ENCODE peak calls at places on chromosomes 1 and 21, in five cellular contexts. One of them, this sample, is unnamed.

GRCh38 chr21:36096398-36097290 is 26.8 kb downstream of the CBR1 start:
- DNase-seq in type B pancreatic cell: no peak
- DNase-seq in thoracic aorta: no peak
- DNase-seq in endothelial cell: no peak
- DNase-seq in AG04449: no peak
- DNase-seq in this sample: no peak

GRCh38 chr1:108009603-108010195 is 44.7 kb upstream of the VAV3 start:
- DNase-seq in AG04449: no peak
- DNase-seq in thoracic aorta: no peak
- DNase-seq in type B pancreatic cell: no peak
- DNase-seq in endothelial cell: no peak
- DNase-seq in this sample: no peak

GRCh38 chr1:110783292-110783918 is 89.5 kb upstream of the CD53 start:
- DNase-seq in AG04449: no peak
- DNase-seq in endothelial cell: peak
- DNase-seq in type B pancreatic cell: no peak
- DNase-seq in thoracic aorta: no peak
- DNase-seq in this sample: peak

GRCh38 chr1:19341201-19342076 is 29.3 kb downstream of the SLC66A1 start:
- DNase-seq in type B pancreatic cell: peak
- DNase-seq in AG04449: no peak
- DNase-seq in thoracic aorta: peak
- DNase-seq in endothelial cell: peak
- DNase-seq in this sample: peak

GRCh38 chr21:45640001-45640887 is 3.3 kb upstream of the PCBP3 start:
- DNase-seq in thoracic aorta: no peak
- DNase-seq in type B pancreatic cell: no peak
- DNase-seq in endothelial cell: no peak
- DNase-seq in AG04449: no peak
- DNase-seq in this sample: no peak

GRCh38 chr1:29238601-29238964 is 2.3 kb downstream of the PTPRU start:
- DNase-seq in thoracic aorta: no peak
- DNase-seq in endothelial cell: no peak
- DNase-seq in type B pancreatic cell: no peak
- DNase-seq in AG04449: no peak
- DNase-seq in this sample: no peak

GRCh38 chr1:228408041-228408868 is 1.6 kb upstream of the TRIM11 start:
- DNase-seq in type B pancreatic cell: no peak
- DNase-seq in AG04449: no peak
- DNase-seq in endothelial cell: no peak
- DNase-seq in thoracic aorta: no peak
- DNase-seq in this sample: no peak

GRCh38 chr1:89557443-89557820 is 32.8 kb downstream of the LRRC8B start:
- DNase-seq in AG04449: no peak
- DNase-seq in endothelial cell: no peak
- DNase-seq in type B pancreatic cell: no peak
- DNase-seq in thoracic aorta: no peak
- DNase-seq in this sample: no peak

GRCh38 chr1:169795687-169796086 is 980 bp upstream of the METTL18 start:
- DNase-seq in type B pancreatic cell: no peak
- DNase-seq in thoracic aorta: no peak
- DNase-seq in endothelial cell: no peak
- DNase-seq in AG04449: no peak
- DNase-seq in this sample: no peak

GRCh38 chr1:30847358-30847972 is 61.1 kb downstream of the SDC3 start:
- DNase-seq in AG04449: no peak
- DNase-seq in endothelial cell: peak
- DNase-seq in type B pancreatic cell: no peak
- DNase-seq in thoracic aorta: no peak
- DNase-seq in this sample: no peak

GRCh38 chr1:12053752-12054548 is 9.2 kb upstream of the TNFRSF8 start:
- DNase-seq in thoracic aorta: no peak
- DNase-seq in AG04449: no peak
- DNase-seq in type B pancreatic cell: no peak
- DNase-seq in endothelial cell: no peak
- DNase-seq in this sample: peak

GRCh38 chr1:212078826-212079225 is 43.3 kb downstream of the DTL start:
- DNase-seq in AG04449: no peak
- DNase-seq in type B pancreatic cell: no peak
- DNase-seq in endothelial cell: no peak
- DNase-seq in thoracic aorta: no peak
- DNase-seq in this sample: no peak

GRCh38 chr1:192147626-192148025 is 10.6 kb upstream of the RGS18 start:
- DNase-seq in endothelial cell: no peak
- DNase-seq in AG04449: no peak
- DNase-seq in type B pancreatic cell: no peak
- DNase-seq in thoracic aorta: no peak
- DNase-seq in this sample: no peak

GRCh38 chr1:92909321-92909720 is 51.9 kb downstream of the DIPK1A start:
- DNase-seq in endothelial cell: no peak
- DNase-seq in thoracic aorta: no peak
- DNase-seq in type B pancreatic cell: no peak
- DNase-seq in AG04449: peak
- DNase-seq in this sample: no peak

GRCh38 chr1:65148548-65149390 is 766 bp downstream of the AK4 start:
- DNase-seq in AG04449: no peak
- DNase-seq in thoracic aorta: no peak
- DNase-seq in endothelial cell: peak
- DNase-seq in type B pancreatic cell: peak
- DNase-seq in this sample: peak

GRCh38 chr1:207698822-207699483 is 52.9 kb upstream of the CD46 start:
- DNase-seq in thoracic aorta: no peak
- DNase-seq in AG04449: no peak
- DNase-seq in type B pancreatic cell: no peak
- DNase-seq in endothelial cell: peak
- DNase-seq in this sample: no peak

GRCh38 chr1:206925116-206925736 is 3.5 kb upstream of the FCMR start:
- DNase-seq in AG04449: no peak
- DNase-seq in endothelial cell: no peak
- DNase-seq in type B pancreatic cell: no peak
- DNase-seq in thoracic aorta: no peak
- DNase-seq in this sample: peak

GRCh38 chr1:68104155-68104554 is 53.7 kb upstream of the DIRAS3 start:
- DNase-seq in AG04449: no peak
- DNase-seq in type B pancreatic cell: no peak
- DNase-seq in endothelial cell: no peak
- DNase-seq in thoracic aorta: no peak
- DNase-seq in this sample: no peak

GRCh38 chr1:235107368-235108184 is 21.1 kb downstream of the TOMM20 start:
- DNase-seq in type B pancreatic cell: peak
- DNase-seq in thoracic aorta: no peak
- DNase-seq in AG04449: no peak
- DNase-seq in endothelial cell: no peak
- DNase-seq in this sample: no peak

GRCh38 chr1:34086561-34086960 is 78.5 kb downstream of the CSMD2 start:
- DNase-seq in type B pancreatic cell: no peak
- DNase-seq in thoracic aorta: no peak
- DNase-seq in AG04449: no peak
- DNase-seq in endothelial cell: no peak
- DNase-seq in this sample: no peak

GRCh38 chr21:46050651-46051378 is 47.1 kb upstream of the COL6A2 start:
- DNase-seq in AG04449: no peak
- DNase-seq in type B pancreatic cell: no peak
- DNase-seq in thoracic aorta: no peak
- DNase-seq in endothelial cell: no peak
- DNase-seq in this sample: no peak

GRCh38 chr1:212229654-212230053 is 55.6 kb upstream of the PPP2R5A start:
- DNase-seq in AG04449: no peak
- DNase-seq in thoracic aorta: no peak
- DNase-seq in type B pancreatic cell: no peak
- DNase-seq in endothelial cell: no peak
- DNase-seq in this sample: no peak

GRCh38 chr1:151540982-151541377 is 871 bp downstream of the TUFT1 start:
- DNase-seq in type B pancreatic cell: no peak
- DNase-seq in thoracic aorta: no peak
- DNase-seq in AG04449: no peak
- DNase-seq in endothelial cell: peak
- DNase-seq in this sample: no peak

GRCh38 chr21:43608225-43608624 is 51.1 kb downstream of the HSF2BP start:
- DNase-seq in endothelial cell: no peak
- DNase-seq in thoracic aorta: no peak
- DNase-seq in type B pancreatic cell: no peak
- DNase-seq in AG04449: no peak
- DNase-seq in this sample: no peak

GRCh38 chr1:7534061-7534825 is 236.9 kb upstream of the VAMP3 start:
- DNase-seq in endothelial cell: no peak
- DNase-seq in type B pancreatic cell: no peak
- DNase-seq in AG04449: no peak
- DNase-seq in thoracic aorta: no peak
- DNase-seq in this sample: no peak

GRCh38 chr1:87450615-87451209 is 122.0 kb downstream of the LMO4 start:
- DNase-seq in endothelial cell: no peak
- DNase-seq in type B pancreatic cell: no peak
- DNase-seq in AG04449: no peak
- DNase-seq in thoracic aorta: no peak
- DNase-seq in this sample: no peak

GRCh38 chr1:197320991-197321531 is 53.0 kb downstream of the CRB1 start:
- DNase-seq in thoracic aorta: no peak
- DNase-seq in type B pancreatic cell: no peak
- DNase-seq in AG04449: peak
- DNase-seq in endothelial cell: no peak
- DNase-seq in this sample: no peak

GRCh38 chr1:247172956-247173355 is 1.1 kb upstream of the ZNF124 start:
- DNase-seq in endothelial cell: no peak
- DNase-seq in AG04449: no peak
- DNase-seq in thoracic aorta: no peak
- DNase-seq in type B pancreatic cell: no peak
- DNase-seq in this sample: no peak

GRCh38 chr1:178017517-178017916 is 47.7 kb upstream of the SEC16B start:
- DNase-seq in endothelial cell: no peak
- DNase-seq in thoracic aorta: no peak
- DNase-seq in type B pancreatic cell: no peak
- DNase-seq in AG04449: no peak
- DNase-seq in this sample: no peak

GRCh38 chr1:59046730-59047157 is 250.2 kb upstream of the FGGY start:
- DNase-seq in type B pancreatic cell: no peak
- DNase-seq in thoracic aorta: no peak
- DNase-seq in endothelial cell: no peak
- DNase-seq in AG04449: no peak
- DNase-seq in this sample: peak

GRCh38 chr1:247914941-247915662 is 5.0 kb upstream of the OR2T8 start:
- DNase-seq in type B pancreatic cell: no peak
- DNase-seq in thoracic aorta: no peak
- DNase-seq in endothelial cell: no peak
- DNase-seq in AG04449: no peak
- DNase-seq in this sample: no peak

GRCh38 chr1:48061162-48062136 is 64.3 kb upstream of the TRABD2B start:
- DNase-seq in endothelial cell: peak
- DNase-seq in type B pancreatic cell: no peak
- DNase-seq in AG04449: no peak
- DNase-seq in thoracic aorta: no peak
- DNase-seq in this sample: peak

GRCh38 chr21:43893536-43894205 is 28.6 kb downstream of the AGPAT3 start:
- DNase-seq in type B pancreatic cell: no peak
- DNase-seq in AG04449: no peak
- DNase-seq in thoracic aorta: no peak
- DNase-seq in endothelial cell: no peak
- DNase-seq in this sample: peak

GRCh38 chr1:156928043-156928602 is 7.7 kb downstream of the LRRC71 start:
- DNase-seq in type B pancreatic cell: no peak
- DNase-seq in endothelial cell: no peak
- DNase-seq in thoracic aorta: no peak
- DNase-seq in AG04449: no peak
- DNase-seq in this sample: no peak

GRCh38 chr1:181984006-181984405 is 77.5 kb downstream of the ZNF648 start:
- DNase-seq in endothelial cell: no peak
- DNase-seq in thoracic aorta: no peak
- DNase-seq in AG04449: no peak
- DNase-seq in type B pancreatic cell: no peak
- DNase-seq in this sample: no peak

GRCh38 chr1:5951846-5952410 is 40.3 kb downstream of the NPHP4 start:
- DNase-seq in type B pancreatic cell: peak
- DNase-seq in AG04449: no peak
- DNase-seq in endothelial cell: no peak
- DNase-seq in thoracic aorta: no peak
- DNase-seq in this sample: no peak

GRCh38 chr1:209398330-209398991 is 185.1 kb upstream of the CAMK1G start:
- DNase-seq in thoracic aorta: no peak
- DNase-seq in AG04449: peak
- DNase-seq in endothelial cell: no peak
- DNase-seq in type B pancreatic cell: no peak
- DNase-seq in this sample: no peak

GRCh38 chr1:36154765-36155559 is 998 bp upstream of the MAP7D1 start:
- DNase-seq in type B pancreatic cell: no peak
- DNase-seq in AG04449: no peak
- DNase-seq in endothelial cell: no peak
- DNase-seq in thoracic aorta: no peak
- DNase-seq in this sample: no peak

GRCh38 chr1:165070675-165071074 is 285.8 kb downstream of the LMX1A start:
- DNase-seq in endothelial cell: no peak
- DNase-seq in AG04449: no peak
- DNase-seq in thoracic aorta: no peak
- DNase-seq in type B pancreatic cell: no peak
- DNase-seq in this sample: no peak

GRCh38 chr1:165073402-165074007 is 283.0 kb downstream of the LMX1A start:
- DNase-seq in thoracic aorta: no peak
- DNase-seq in AG04449: no peak
- DNase-seq in endothelial cell: peak
- DNase-seq in type B pancreatic cell: no peak
- DNase-seq in this sample: peak

GRCh38 chr1:165078391-165078790 is 278.1 kb downstream of the LMX1A start:
- DNase-seq in thoracic aorta: no peak
- DNase-seq in type B pancreatic cell: no peak
- DNase-seq in AG04449: no peak
- DNase-seq in endothelial cell: no peak
- DNase-seq in this sample: no peak

GRCh38 chr1:165080253-165080896 is 276.1 kb downstream of the LMX1A start:
- DNase-seq in type B pancreatic cell: no peak
- DNase-seq in thoracic aorta: no peak
- DNase-seq in AG04449: no peak
- DNase-seq in endothelial cell: no peak
- DNase-seq in this sample: no peak

GRCh38 chr1:165075725-165076370 is 280.7 kb downstream of the LMX1A start:
- DNase-seq in AG04449: no peak
- DNase-seq in type B pancreatic cell: no peak
- DNase-seq in thoracic aorta: no peak
- DNase-seq in endothelial cell: peak
- DNase-seq in this sample: no peak
- TF ChIP-seq CTCF in AG04449: peak
- TF ChIP-seq CTCF in type B pancreatic cell: peak
- TF ChIP-seq CTCF in thoracic aorta: no peak
- TF ChIP-seq CTCF in endothelial cell: peak
- TF ChIP-seq CTCF in this sample: no peak

GRCh38 chr1:21302747-21303715 is 12.8 kb upstream of the ECE1 start:
- DNase-seq in AG04449: peak
- DNase-seq in type B pancreatic cell: no peak
- DNase-seq in endothelial cell: no peak
- DNase-seq in thoracic aorta: no peak
- DNase-seq in this sample: no peak
- TF ChIP-seq CTCF in AG04449: no peak
- TF ChIP-seq CTCF in type B pancreatic cell: no peak
- TF ChIP-seq CTCF in endothelial cell: no peak
- TF ChIP-seq CTCF in thoracic aorta: peak
- TF ChIP-seq CTCF in this sample: no peak

GRCh38 chr1:198771562-198772153 is 132.8 kb downstream of the PTPRC start:
- DNase-seq in type B pancreatic cell: no peak
- DNase-seq in endothelial cell: peak
- DNase-seq in AG04449: no peak
- DNase-seq in thoracic aorta: no peak
- DNase-seq in this sample: peak
- TF ChIP-seq CTCF in type B pancreatic cell: peak
- TF ChIP-seq CTCF in endothelial cell: peak
- TF ChIP-seq CTCF in AG04449: peak
- TF ChIP-seq CTCF in thoracic aorta: no peak
- TF ChIP-seq CTCF in this sample: peak

GRCh38 chr1:37177230-37177864 is 143.0 kb upstream of the GRIK3 start:
- DNase-seq in endothelial cell: peak
- DNase-seq in type B pancreatic cell: no peak
- DNase-seq in thoracic aorta: no peak
- DNase-seq in AG04449: no peak
- DNase-seq in this sample: peak
- TF ChIP-seq CTCF in endothelial cell: peak
- TF ChIP-seq CTCF in type B pancreatic cell: peak
- TF ChIP-seq CTCF in thoracic aorta: no peak
- TF ChIP-seq CTCF in AG04449: no peak
- TF ChIP-seq CTCF in this sample: peak

This sample was measured in GM10248.